ENCODE peak calls at places on chromosomes 13 and 19, in ten cellular contexts. One of them, this sample, is unnamed.

GRCh38 chr19:29662604-29663404 is 2.5 kb upstream of the PLEKHF1 start:
- DNase-seq in NAMALWA: no peak
- DNase-seq in GM12865: no peak
- DNase-seq in H7: peak; percentile 23
- DNase-seq in activated CD4-positive, alpha-beta T cell treated with anti-CD3 and anti-CD28 coated beads, Interleukin-2, amount 50 U/mL, for 4 hours: no peak
- DNase-seq in uterus: peak; percentile 82
- DNase-seq in KG1: no peak
- DNase-seq in stimulated activated CD4-positive, alpha-beta T cell treated with anti-CD3 and anti-CD28 coated beads, Interleukin-4, amount 100 ng/mL, for 1 hour: no peak
- DNase-seq in cardiac muscle cell: peak; percentile 11
- DNase-seq in neuronal stem cell: no peak
- DNase-seq in this sample: peak; percentile 68

GRCh38 chr13:114230117-114230516 is 4.6 kb upstream of the CDC16 start:
- DNase-seq in activated CD4-positive, alpha-beta T cell treated with anti-CD3 and anti-CD28 coated beads, Interleukin-2, amount 50 U/mL, for 4 hours: no peak
- DNase-seq in KG1: no peak
- DNase-seq in cardiac muscle cell: no peak
- DNase-seq in uterus: no peak
- DNase-seq in H7: peak; percentile 67
- DNase-seq in NAMALWA: no peak
- DNase-seq in GM12865: no peak
- DNase-seq in stimulated activated CD4-positive, alpha-beta T cell treated with anti-CD3 and anti-CD28 coated beads, Interleukin-4, amount 100 ng/mL, for 1 hour: no peak
- DNase-seq in neuronal stem cell: no peak
- DNase-seq in this sample: no peak

GRCh38 chr13:26941345-26942174 is 181.0 kb upstream of the GPR12 start:
- DNase-seq in NAMALWA: no peak
- DNase-seq in activated CD4-positive, alpha-beta T cell treated with anti-CD3 and anti-CD28 coated beads, Interleukin-2, amount 50 U/mL, for 4 hours: no peak
- DNase-seq in neuronal stem cell: no peak
- DNase-seq in cardiac muscle cell: no peak
- DNase-seq in stimulated activated CD4-positive, alpha-beta T cell treated with anti-CD3 and anti-CD28 coated beads, Interleukin-4, amount 100 ng/mL, for 1 hour: no peak
- DNase-seq in uterus: no peak
- DNase-seq in GM12865: no peak
- DNase-seq in KG1: no peak
- DNase-seq in H7: no peak
- DNase-seq in this sample: no peak

GRCh38 chr13:19185086-19185864 is 3.7 kb upstream of the TUBA3C start:
- DNase-seq in activated CD4-positive, alpha-beta T cell treated with anti-CD3 and anti-CD28 coated beads, Interleukin-2, amount 50 U/mL, for 4 hours: no peak
- DNase-seq in NAMALWA: no peak
- DNase-seq in KG1: no peak
- DNase-seq in neuronal stem cell: no peak
- DNase-seq in GM12865: no peak
- DNase-seq in cardiac muscle cell: no peak
- DNase-seq in uterus: no peak
- DNase-seq in stimulated activated CD4-positive, alpha-beta T cell treated with anti-CD3 and anti-CD28 coated beads, Interleukin-4, amount 100 ng/mL, for 1 hour: no peak
- DNase-seq in H7: no peak
- DNase-seq in this sample: no peak

GRCh38 chr13:40430234-40430633 is 236.2 kb downstream of the FOXO1 start:
- DNase-seq in cardiac muscle cell: peak; percentile 54
- DNase-seq in uterus: no peak
- DNase-seq in NAMALWA: no peak
- DNase-seq in activated CD4-positive, alpha-beta T cell treated with anti-CD3 and anti-CD28 coated beads, Interleukin-2, amount 50 U/mL, for 4 hours: no peak
- DNase-seq in KG1: no peak
- DNase-seq in GM12865: no peak
- DNase-seq in H7: no peak
- DNase-seq in stimulated activated CD4-positive, alpha-beta T cell treated with anti-CD3 and anti-CD28 coated beads, Interleukin-4, amount 100 ng/mL, for 1 hour: no peak
- DNase-seq in neuronal stem cell: no peak
- DNase-seq in this sample: no peak

GRCh38 chr19:13262450-13262849 is 112.2 kb downstream of the IER2 start:
- DNase-seq in GM12865: peak; percentile 72
- DNase-seq in activated CD4-positive, alpha-beta T cell treated with anti-CD3 and anti-CD28 coated beads, Interleukin-2, amount 50 U/mL, for 4 hours: no peak
- DNase-seq in cardiac muscle cell: peak; percentile 53
- DNase-seq in KG1: peak; percentile 54
- DNase-seq in H7: peak; percentile 51
- DNase-seq in uterus: no peak
- DNase-seq in NAMALWA: peak; percentile 76
- DNase-seq in neuronal stem cell: no peak
- DNase-seq in stimulated activated CD4-positive, alpha-beta T cell treated with anti-CD3 and anti-CD28 coated beads, Interleukin-4, amount 100 ng/mL, for 1 hour: no peak
- DNase-seq in this sample: no peak

GRCh38 chr13:28819748-28820098 is 416 bp upstream of the MTUS2 start:
- DNase-seq in activated CD4-positive, alpha-beta T cell treated with anti-CD3 and anti-CD28 coated beads, Interleukin-2, amount 50 U/mL, for 4 hours: peak; percentile 27
- DNase-seq in neuronal stem cell: peak; percentile 78
- DNase-seq in cardiac muscle cell: peak; percentile 86
- DNase-seq in GM12865: peak; percentile 64
- DNase-seq in H7: peak; percentile 96
- DNase-seq in stimulated activated CD4-positive, alpha-beta T cell treated with anti-CD3 and anti-CD28 coated beads, Interleukin-4, amount 100 ng/mL, for 1 hour: peak; percentile 60
- DNase-seq in uterus: no peak
- DNase-seq in NAMALWA: no peak
- DNase-seq in KG1: peak; percentile 6
- DNase-seq in this sample: no peak

GRCh38 chr19:29658221-29658991 is 6.9 kb upstream of the PLEKHF1 start:
- DNase-seq in GM12865: no peak
- DNase-seq in cardiac muscle cell: no peak
- DNase-seq in KG1: no peak
- DNase-seq in neuronal stem cell: no peak
- DNase-seq in uterus: no peak
- DNase-seq in stimulated activated CD4-positive, alpha-beta T cell treated with anti-CD3 and anti-CD28 coated beads, Interleukin-4, amount 100 ng/mL, for 1 hour: no peak
- DNase-seq in activated CD4-positive, alpha-beta T cell treated with anti-CD3 and anti-CD28 coated beads, Interleukin-2, amount 50 U/mL, for 4 hours: no peak
- DNase-seq in NAMALWA: no peak
- DNase-seq in H7: no peak
- DNase-seq in this sample: no peak

GRCh38 chr19:4991538-4991937 is 22.6 kb downstream of the KDM4B start:
- DNase-seq in neuronal stem cell: no peak
- DNase-seq in cardiac muscle cell: no peak
- DNase-seq in activated CD4-positive, alpha-beta T cell treated with anti-CD3 and anti-CD28 coated beads, Interleukin-2, amount 50 U/mL, for 4 hours: no peak
- DNase-seq in GM12865: no peak
- DNase-seq in stimulated activated CD4-positive, alpha-beta T cell treated with anti-CD3 and anti-CD28 coated beads, Interleukin-4, amount 100 ng/mL, for 1 hour: no peak
- DNase-seq in uterus: no peak
- DNase-seq in H7: no peak
- DNase-seq in NAMALWA: no peak
- DNase-seq in KG1: no peak
- DNase-seq in this sample: no peak

GRCh38 chr19:19515764-19516519 is at the start of gene NDUFA13:
- DNase-seq in neuronal stem cell: peak; percentile 94
- DNase-seq in GM12865: peak; percentile 97
- DNase-seq in KG1: peak; percentile 89
- DNase-seq in uterus: peak; percentile 96
- DNase-seq in NAMALWA: peak; percentile 97
- DNase-seq in activated CD4-positive, alpha-beta T cell treated with anti-CD3 and anti-CD28 coated beads, Interleukin-2, amount 50 U/mL, for 4 hours: peak; percentile 88
- DNase-seq in cardiac muscle cell: peak; percentile 91
- DNase-seq in stimulated activated CD4-positive, alpha-beta T cell treated with anti-CD3 and anti-CD28 coated beads, Interleukin-4, amount 100 ng/mL, for 1 hour: peak; percentile 92
- DNase-seq in H7: peak; percentile 97
- DNase-seq in this sample: peak; percentile 97

GRCh38 chr19:13866463-13867046 is 10.4 kb upstream of the NANOS3 start:
- DNase-seq in neuronal stem cell: no peak
- DNase-seq in H7: no peak
- DNase-seq in GM12865: no peak
- DNase-seq in cardiac muscle cell: no peak
- DNase-seq in uterus: no peak
- DNase-seq in KG1: no peak
- DNase-seq in activated CD4-positive, alpha-beta T cell treated with anti-CD3 and anti-CD28 coated beads, Interleukin-2, amount 50 U/mL, for 4 hours: no peak
- DNase-seq in NAMALWA: no peak
- DNase-seq in stimulated activated CD4-positive, alpha-beta T cell treated with anti-CD3 and anti-CD28 coated beads, Interleukin-4, amount 100 ng/mL, for 1 hour: no peak
- DNase-seq in this sample: no peak

GRCh38 chr19:5801796-5802616 is 2.9 kb upstream of the NRTN start:
- DNase-seq in NAMALWA: peak; percentile 51
- DNase-seq in activated CD4-positive, alpha-beta T cell treated with anti-CD3 and anti-CD28 coated beads, Interleukin-2, amount 50 U/mL, for 4 hours: no peak
- DNase-seq in stimulated activated CD4-positive, alpha-beta T cell treated with anti-CD3 and anti-CD28 coated beads, Interleukin-4, amount 100 ng/mL, for 1 hour: no peak
- DNase-seq in neuronal stem cell: peak; percentile 71
- DNase-seq in GM12865: no peak
- DNase-seq in uterus: no peak
- DNase-seq in KG1: no peak
- DNase-seq in cardiac muscle cell: peak; percentile 80
- DNase-seq in H7: peak; percentile 91
- DNase-seq in this sample: no peak

GRCh38 chr19:51490676-51491075 is 10.9 kb downstream of the SIGLEC12 start:
- DNase-seq in activated CD4-positive, alpha-beta T cell treated with anti-CD3 and anti-CD28 coated beads, Interleukin-2, amount 50 U/mL, for 4 hours: no peak
- DNase-seq in cardiac muscle cell: no peak
- DNase-seq in KG1: no peak
- DNase-seq in H7: no peak
- DNase-seq in NAMALWA: no peak
- DNase-seq in stimulated activated CD4-positive, alpha-beta T cell treated with anti-CD3 and anti-CD28 coated beads, Interleukin-4, amount 100 ng/mL, for 1 hour: no peak
- DNase-seq in uterus: no peak
- DNase-seq in GM12865: no peak
- DNase-seq in neuronal stem cell: no peak
- DNase-seq in this sample: no peak

GRCh38 chr19:17289489-17289888 is 7.8 kb downstream of the ANKLE1 start:
- DNase-seq in H7: peak; percentile 99
- DNase-seq in activated CD4-positive, alpha-beta T cell treated with anti-CD3 and anti-CD28 coated beads, Interleukin-2, amount 50 U/mL, for 4 hours: no peak
- DNase-seq in cardiac muscle cell: peak; percentile 92
- DNase-seq in GM12865: peak; percentile 91
- DNase-seq in KG1: no peak
- DNase-seq in uterus: peak; percentile 65
- DNase-seq in stimulated activated CD4-positive, alpha-beta T cell treated with anti-CD3 and anti-CD28 coated beads, Interleukin-4, amount 100 ng/mL, for 1 hour: peak; percentile 53
- DNase-seq in neuronal stem cell: peak; percentile 69
- DNase-seq in NAMALWA: peak; percentile 78
- DNase-seq in this sample: peak; percentile 60

GRCh38 chr13:109509154-109509905 is 277.1 kb downstream of the IRS2 start:
- DNase-seq in KG1: no peak
- DNase-seq in GM12865: no peak
- DNase-seq in cardiac muscle cell: no peak
- DNase-seq in NAMALWA: no peak
- DNase-seq in H7: no peak
- DNase-seq in activated CD4-positive, alpha-beta T cell treated with anti-CD3 and anti-CD28 coated beads, Interleukin-2, amount 50 U/mL, for 4 hours: no peak
- DNase-seq in neuronal stem cell: no peak
- DNase-seq in uterus: no peak
- DNase-seq in stimulated activated CD4-positive, alpha-beta T cell treated with anti-CD3 and anti-CD28 coated beads, Interleukin-4, amount 100 ng/mL, for 1 hour: no peak
- DNase-seq in this sample: no peak

GRCh38 chr13:95455782-95456181 is 96.7 kb upstream of the CLDN10 start:
- DNase-seq in activated CD4-positive, alpha-beta T cell treated with anti-CD3 and anti-CD28 coated beads, Interleukin-2, amount 50 U/mL, for 4 hours: no peak
- DNase-seq in GM12865: no peak
- DNase-seq in KG1: no peak
- DNase-seq in neuronal stem cell: no peak
- DNase-seq in H7: no peak
- DNase-seq in cardiac muscle cell: no peak
- DNase-seq in uterus: no peak
- DNase-seq in stimulated activated CD4-positive, alpha-beta T cell treated with anti-CD3 and anti-CD28 coated beads, Interleukin-4, amount 100 ng/mL, for 1 hour: no peak
- DNase-seq in NAMALWA: no peak
- DNase-seq in this sample: no peak

GRCh38 chr13:99028890-99029289 is 51.0 kb upstream of the DOCK9 start:
- DNase-seq in KG1: no peak
- DNase-seq in H7: peak; percentile 37
- DNase-seq in NAMALWA: peak; percentile 58
- DNase-seq in GM12865: peak; percentile 37
- DNase-seq in uterus: no peak
- DNase-seq in stimulated activated CD4-positive, alpha-beta T cell treated with anti-CD3 and anti-CD28 coated beads, Interleukin-4, amount 100 ng/mL, for 1 hour: peak; percentile 38
- DNase-seq in neuronal stem cell: no peak
- DNase-seq in activated CD4-positive, alpha-beta T cell treated with anti-CD3 and anti-CD28 coated beads, Interleukin-2, amount 50 U/mL, for 4 hours: peak; percentile 31
- DNase-seq in cardiac muscle cell: no peak
- DNase-seq in this sample: no peak

GRCh38 chr13:52749446-52749845 is 9.8 kb upstream of the CNMD start:
- DNase-seq in uterus: no peak
- DNase-seq in KG1: no peak
- DNase-seq in GM12865: no peak
- DNase-seq in cardiac muscle cell: no peak
- DNase-seq in NAMALWA: no peak
- DNase-seq in neuronal stem cell: no peak
- DNase-seq in activated CD4-positive, alpha-beta T cell treated with anti-CD3 and anti-CD28 coated beads, Interleukin-2, amount 50 U/mL, for 4 hours: no peak
- DNase-seq in stimulated activated CD4-positive, alpha-beta T cell treated with anti-CD3 and anti-CD28 coated beads, Interleukin-4, amount 100 ng/mL, for 1 hour: no peak
- DNase-seq in H7: no peak
- DNase-seq in this sample: no peak

GRCh38 chr19:48997972-48998371 is 4.3 kb downstream of the RUVBL2 start:
- DNase-seq in NAMALWA: peak; percentile 74
- DNase-seq in stimulated activated CD4-positive, alpha-beta T cell treated with anti-CD3 and anti-CD28 coated beads, Interleukin-4, amount 100 ng/mL, for 1 hour: peak; percentile 50
- DNase-seq in KG1: peak; percentile 3
- DNase-seq in GM12865: peak; percentile 59
- DNase-seq in uterus: no peak
- DNase-seq in H7: peak; percentile 76
- DNase-seq in neuronal stem cell: peak; percentile 43
- DNase-seq in cardiac muscle cell: peak; percentile 73
- DNase-seq in activated CD4-positive, alpha-beta T cell treated with anti-CD3 and anti-CD28 coated beads, Interleukin-2, amount 50 U/mL, for 4 hours: peak; percentile 36
- DNase-seq in this sample: peak; percentile 71

GRCh38 chr19:47226426-47227346 is 4.3 kb downstream of the BBC3 start:
- DNase-seq in activated CD4-positive, alpha-beta T cell treated with anti-CD3 and anti-CD28 coated beads, Interleukin-2, amount 50 U/mL, for 4 hours: no peak
- DNase-seq in cardiac muscle cell: peak; percentile 32
- DNase-seq in H7: no peak
- DNase-seq in NAMALWA: peak; percentile 90
- DNase-seq in KG1: peak; percentile 22
- DNase-seq in GM12865: peak; percentile 95
- DNase-seq in stimulated activated CD4-positive, alpha-beta T cell treated with anti-CD3 and anti-CD28 coated beads, Interleukin-4, amount 100 ng/mL, for 1 hour: peak; percentile 27
- DNase-seq in uterus: peak; percentile 75
- DNase-seq in neuronal stem cell: no peak
- DNase-seq in this sample: peak; percentile 91

GRCh38 chr19:40610396-40611064 is 9.4 kb downstream of the LTBP4 start:
- DNase-seq in H7: no peak
- DNase-seq in NAMALWA: peak; percentile 31
- DNase-seq in cardiac muscle cell: no peak
- DNase-seq in KG1: no peak
- DNase-seq in uterus: no peak
- DNase-seq in activated CD4-positive, alpha-beta T cell treated with anti-CD3 and anti-CD28 coated beads, Interleukin-2, amount 50 U/mL, for 4 hours: peak; percentile 55
- DNase-seq in GM12865: no peak
- DNase-seq in neuronal stem cell: no peak
- DNase-seq in stimulated activated CD4-positive, alpha-beta T cell treated with anti-CD3 and anti-CD28 coated beads, Interleukin-4, amount 100 ng/mL, for 1 hour: peak; percentile 63
- DNase-seq in this sample: peak; percentile 80

GRCh38 chr13:42047561-42048322 is 706 bp upstream of the DGKH start:
- DNase-seq in activated CD4-positive, alpha-beta T cell treated with anti-CD3 and anti-CD28 coated beads, Interleukin-2, amount 50 U/mL, for 4 hours: peak; percentile 8
- DNase-seq in NAMALWA: no peak
- DNase-seq in neuronal stem cell: peak; percentile 51
- DNase-seq in GM12865: peak; percentile 60
- DNase-seq in H7: peak; percentile 71
- DNase-seq in uterus: peak; percentile 35
- DNase-seq in stimulated activated CD4-positive, alpha-beta T cell treated with anti-CD3 and anti-CD28 coated beads, Interleukin-4, amount 100 ng/mL, for 1 hour: peak; percentile 42
- DNase-seq in KG1: no peak
- DNase-seq in cardiac muscle cell: peak; percentile 57
- DNase-seq in this sample: peak; percentile 70

GRCh38 chr13:33057019-33057785 is 41.0 kb downstream of the KL start:
- DNase-seq in H7: peak; percentile 68
- DNase-seq in cardiac muscle cell: no peak
- DNase-seq in activated CD4-positive, alpha-beta T cell treated with anti-CD3 and anti-CD28 coated beads, Interleukin-2, amount 50 U/mL, for 4 hours: no peak
- DNase-seq in uterus: no peak
- DNase-seq in KG1: no peak
- DNase-seq in stimulated activated CD4-positive, alpha-beta T cell treated with anti-CD3 and anti-CD28 coated beads, Interleukin-4, amount 100 ng/mL, for 1 hour: no peak
- DNase-seq in GM12865: peak; percentile 49
- DNase-seq in neuronal stem cell: peak; percentile 54
- DNase-seq in NAMALWA: peak; percentile 68
- DNase-seq in this sample: no peak

GRCh38 chr19:19115954-19116353 is 22.3 kb downstream of the TMEM161A start:
- DNase-seq in uterus: no peak
- DNase-seq in cardiac muscle cell: peak; percentile 24
- DNase-seq in neuronal stem cell: no peak
- DNase-seq in KG1: no peak
- DNase-seq in H7: peak; percentile 91
- DNase-seq in stimulated activated CD4-positive, alpha-beta T cell treated with anti-CD3 and anti-CD28 coated beads, Interleukin-4, amount 100 ng/mL, for 1 hour: peak; percentile 50
- DNase-seq in GM12865: peak; percentile 60
- DNase-seq in NAMALWA: peak; percentile 64
- DNase-seq in activated CD4-positive, alpha-beta T cell treated with anti-CD3 and anti-CD28 coated beads, Interleukin-2, amount 50 U/mL, for 4 hours: peak; percentile 32
- DNase-seq in this sample: peak; percentile 29

This sample was measured in Peyer's patch.